ENCODE peak calls at places on chromosomes 11 and 22, in eight cellular contexts. B is brain microvascular endothelial cell, V is pancreas, Q is NB4, R is GM13976, T is PC-3, F is AG04450, U is cardiac fibroblast. S is an unnamed sample.

GRCh38 chr11:86559311-86559945 is 113.0 kb downstream of the ME3 start:
- DNase-seq in Q (no peak), B (peak; percentile 94), U (peak; percentile 95), V (no peak), F (no peak), T (peak; percentile 31), R (no peak), S (peak; percentile 86)

GRCh38 chr22:23815781-23816551 is 22.8 kb downstream of the DERL3 start:
- DNase-seq in T (no peak), U (no peak), R (no peak), B (no peak), F (no peak), V (peak; percentile 26), Q (no peak), S (no peak)

GRCh38 chr11:108654994-108655631 is 9.8 kb upstream of the DDX10 start:
- DNase-seq in U (peak; percentile 63), V (no peak), Q (peak; percentile 69), R (peak; percentile 35), F (no peak), B (peak; percentile 49), T (peak; percentile 86), S (peak; percentile 47)

GRCh38 chr22:27327981-27328721 is 473.4 kb downstream of the MN1 start:
- DNase-seq in R (no peak), T (no peak), B (no peak), F (no peak), V (no peak), U (no peak), Q (no peak), S (no peak)

GRCh38 chr11:70498976-70499801 is 100.9 kb downstream of the CTTN start:
- DNase-seq in V (peak; percentile 31), F (no peak), Q (no peak), T (no peak), U (no peak), B (no peak), R (no peak), S (no peak)

GRCh38 chr11:30049214-30049613 is 32.4 kb upstream of the KCNA4 start:
- DNase-seq in T (no peak), B (no peak), V (no peak), U (peak; percentile 17), F (no peak), R (no peak), Q (no peak), S (no peak)

GRCh38 chr11:35214792-35215193 is 75.8 kb downstream of the CD44 start:
- DNase-seq in U (peak; percentile 80), T (peak; percentile 82), Q (no peak), B (peak; percentile 98), V (no peak), F (peak; percentile 82), R (no peak), S (peak; percentile 91)

GRCh38 chr11:77690649-77691048 is 53.1 kb upstream of the CLNS1A start:
- DNase-seq in R (no peak), B (no peak), T (no peak), U (no peak), F (no peak), Q (no peak), V (no peak), S (no peak)

DNA sequence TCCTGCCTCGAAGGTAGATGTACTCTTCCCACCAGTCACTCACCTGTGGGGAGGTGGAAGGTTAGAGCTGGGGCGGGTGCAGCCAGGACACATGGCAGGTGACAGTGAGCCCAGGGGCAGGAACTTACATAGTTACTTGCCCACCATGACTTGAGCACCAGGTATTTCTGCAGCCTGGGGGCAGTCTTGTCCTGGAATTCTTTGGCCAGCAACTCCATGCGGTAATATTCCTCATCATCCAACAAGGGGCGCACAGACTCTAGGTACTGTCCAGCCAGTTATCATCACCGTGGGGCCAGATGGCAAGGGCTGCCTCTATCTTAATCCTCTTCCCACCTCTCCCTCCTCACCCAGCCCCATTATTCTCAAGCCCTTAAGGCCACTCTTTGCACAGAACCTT is 2.2 kb downstream of the CPT1B start:
- DNase-seq in Q (peak; percentile 53), F (no peak), R (no peak), U (peak; percentile 63), B (peak; percentile 12), V (no peak), T (peak; percentile 37), S (peak; percentile 42)
- TF ChIP-seq CTCF in Q (no peak), F (peak; percentile 42), R (no peak), U (peak; percentile 15), B (peak; percentile 67), V (no peak), T (peak; percentile 52), S (peak; percentile 68)

GRCh38 chr11:121338536-121338935 is 46.0 kb downstream of the SC5D start:
- DNase-seq in R (no peak), U (no peak), T (no peak), Q (no peak), B (no peak), F (no peak), V (no peak), S (no peak)

GRCh38 chr11:121336279-121336947 is 43.8 kb downstream of the SC5D start:
- DNase-seq in Q (peak; percentile 20), B (no peak), T (no peak), U (no peak), V (no peak), F (no peak), R (no peak), S (no peak)

GRCh38 chr11:121337740-121338272 is 45.2 kb downstream of the SC5D start:
- DNase-seq in Q (no peak), U (no peak), R (no peak), F (no peak), V (no peak), T (no peak), B (no peak), S (no peak)

GRCh38 chr11:121337078-121337477 is 44.5 kb downstream of the SC5D start:
- DNase-seq in U (no peak), Q (no peak), T (no peak), V (no peak), R (no peak), B (no peak), F (no peak), S (no peak)

DNA sequence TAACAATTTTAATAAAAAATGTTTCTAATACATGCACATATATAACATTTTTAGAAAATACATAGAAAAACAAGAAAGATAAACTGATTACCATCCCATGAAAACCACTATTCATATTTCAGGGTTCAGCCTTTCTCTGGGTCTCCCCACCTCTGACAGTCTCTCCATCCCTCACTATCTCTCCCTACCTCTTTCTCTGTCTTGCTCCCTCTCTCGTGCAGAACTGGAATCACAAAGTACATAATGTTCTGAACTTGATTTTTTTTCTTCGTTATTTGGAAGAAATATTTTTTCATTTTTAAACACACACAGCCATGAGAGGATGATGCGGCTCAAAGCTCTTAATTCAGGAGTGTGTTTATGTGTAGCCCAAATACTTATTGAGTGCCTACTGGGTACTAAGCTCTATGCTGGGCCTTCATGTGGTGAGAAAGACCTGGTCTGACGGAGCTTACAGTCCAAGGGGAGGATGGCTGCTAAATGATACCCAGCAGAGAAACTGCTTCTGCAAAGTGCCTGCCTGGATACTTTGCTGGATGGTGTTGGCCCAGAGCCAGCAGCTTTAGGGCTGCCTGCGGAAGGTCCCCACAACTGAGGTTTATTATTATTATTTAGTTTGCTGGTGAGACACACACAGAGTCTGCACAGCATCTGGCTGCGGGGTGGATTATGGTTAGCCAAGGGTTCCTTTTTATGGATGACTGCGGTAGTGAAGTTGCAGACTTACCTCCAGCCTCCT is 42.6 kb downstream of the SC5D start:
- DNase-seq in F (no peak), V (no peak), B (no peak), Q (no peak), R (no peak), T (no peak), U (no peak), S (peak; percentile 6)
- TF ChIP-seq CTCF in F (peak; percentile 16), V (no peak), B (peak; percentile 28), Q (no peak), R (no peak), T (peak; percentile 57), U (peak; percentile 15), S (peak; percentile 43)

GRCh38 chr11:67268036-67268683 is 1.9 kb downstream of the GRK2 start:
- DNase-seq in B (no peak), F (no peak), Q (peak; percentile 99), U (no peak), R (peak; percentile 89), V (peak; percentile 20), T (no peak), S (no peak)

GRCh38 chr11:67265633-67266423 is 445 bp upstream of the GRK2 start:
- DNase-seq in V (peak; percentile 87), R (peak; percentile 90), U (peak; percentile 70), Q (peak; percentile 79), F (no peak), T (peak; percentile 77), B (no peak), S (no peak)

GRCh38 chr11:67264886-67265632 is 1.2 kb upstream of the GRK2 start:
- DNase-seq in U (no peak), B (no peak), R (no peak), V (no peak), F (no peak), Q (no peak), T (no peak), S (no peak)

GRCh38 chr11:67267188-67268035 is 1.1 kb downstream of the GRK2 start:
- DNase-seq in Q (peak; percentile 70), R (no peak), B (no peak), F (no peak), T (peak; percentile 84), U (no peak), V (peak; percentile 82), S (no peak)

DNA sequence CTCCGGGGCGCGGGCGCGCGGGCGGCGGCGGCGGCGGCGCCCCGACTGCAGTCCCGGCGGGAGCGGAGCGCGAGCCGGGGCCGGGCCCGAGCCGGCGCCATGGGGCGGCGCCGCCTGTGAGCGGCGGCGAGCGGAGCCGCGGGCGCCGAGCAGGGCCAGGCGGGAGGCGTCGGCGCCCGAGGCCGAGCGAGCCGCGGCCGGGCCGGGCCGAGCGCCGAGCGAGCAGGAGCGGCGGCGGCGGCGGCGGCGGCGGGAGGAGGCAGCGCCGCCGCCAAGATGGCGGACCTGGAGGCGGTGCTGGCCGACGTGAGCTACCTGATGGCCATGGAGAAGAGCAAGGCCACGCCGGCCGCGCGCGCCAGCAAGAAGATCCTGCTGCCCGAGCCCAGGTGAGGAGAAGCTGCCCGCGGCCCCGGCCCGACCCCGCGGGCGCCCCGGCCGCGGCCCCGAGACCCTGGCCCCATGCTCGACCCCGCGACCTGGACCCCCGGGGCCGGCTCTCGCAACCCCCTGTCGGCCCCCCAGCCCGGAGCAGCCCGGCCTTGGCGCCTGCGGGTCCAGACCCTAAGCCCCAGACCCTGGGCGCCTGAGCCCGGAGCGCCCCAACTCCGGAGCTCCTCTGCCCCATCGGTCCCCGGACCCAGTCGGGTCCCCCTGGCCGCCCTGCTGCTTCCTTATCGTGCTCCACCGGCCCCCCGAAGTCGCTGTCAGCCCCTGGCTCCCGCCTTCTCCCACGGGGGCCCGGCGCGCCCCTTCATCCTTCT is at the start of gene GRK2:
- DNase-seq in V (peak; percentile 86), T (peak; percentile 58), Q (peak; percentile 74), R (peak; percentile 74), B (no peak), F (no peak), U (peak; percentile 58), S (no peak)
- TF ChIP-seq CTCF in V (no peak), T (no peak), Q (no peak), R (no peak), B (no peak), F (no peak), U (no peak), S (no peak)

DNA sequence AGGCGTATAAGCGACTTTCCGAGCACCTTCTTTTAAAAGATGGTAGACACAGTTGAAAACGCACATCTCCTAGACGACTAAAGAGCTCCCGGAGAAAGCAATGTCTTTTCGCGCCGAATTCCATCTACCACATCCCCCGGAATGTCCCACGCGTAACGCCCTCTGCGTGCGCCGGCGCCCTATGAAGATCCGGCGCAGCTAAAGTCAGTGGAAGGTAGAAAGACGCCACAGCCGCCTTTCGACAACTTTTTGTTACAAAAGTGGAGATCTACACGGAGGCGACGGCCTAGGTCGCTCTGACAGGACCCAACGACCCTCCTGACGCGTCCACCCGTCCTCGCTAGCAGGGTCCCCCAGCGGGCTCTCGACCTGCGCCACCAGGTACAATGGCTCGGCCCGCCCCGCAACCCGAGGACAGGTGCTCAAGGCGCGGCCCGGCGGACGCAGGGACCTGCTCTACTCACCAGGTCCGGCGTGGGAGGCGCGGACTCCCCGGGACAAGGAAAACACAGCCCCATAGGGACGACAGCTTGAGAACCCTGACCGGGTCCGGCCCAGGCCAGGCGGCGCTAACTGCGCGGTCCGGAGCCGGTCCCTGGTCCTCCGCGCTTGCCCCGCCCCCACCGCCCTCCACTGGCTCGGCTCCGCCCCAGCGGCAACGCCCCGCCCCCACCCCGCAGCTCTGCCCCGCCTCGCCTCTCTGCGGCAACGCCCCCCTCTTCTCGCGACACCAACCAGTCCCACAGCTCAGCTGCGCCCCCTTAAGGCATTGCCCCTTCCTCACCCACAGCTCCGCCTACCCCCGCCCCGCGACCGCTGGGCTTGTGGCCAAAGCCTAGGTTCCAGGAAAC is at the start of gene SVIP:
- DNase-seq in V (peak; percentile 99), U (peak; percentile 93), B (peak; percentile 83), T (peak; percentile 93), F (peak; percentile 72), R (peak; percentile 93), Q (peak; percentile 80), S (peak; percentile 68)
- TF ChIP-seq CTCF in V (peak; percentile 43), U (peak; percentile 43), B (peak; percentile 81), T (peak; percentile 60), F (peak; percentile 74), R (peak; percentile 89), Q (peak; percentile 27), S (peak; percentile 76)

S was measured in HFFc6.